ENCODE peak calls at places on chromosomes 16 and 17, in seven cellular contexts. One of them, this sample, is unnamed.

GRCh38 chr16:19304670-19305240 is 19.2 kb downstream of the CLEC19A start:
- DNase-seq in heart left ventricle: no peak
- DNase-seq in H1: no peak
- DNase-seq in cardiac muscle cell: no peak
- DNase-seq in AG09309: no peak
- DNase-seq in left lung: no peak
- DNase-seq in left ventricle myocardium inferior: no peak
- DNase-seq in this sample: no peak

GRCh38 chr16:87806608-87807546 is 41.1 kb upstream of the KLHDC4 start:
- DNase-seq in left lung: peak; percentile 58
- DNase-seq in H1: peak; percentile 61
- DNase-seq in cardiac muscle cell: peak; percentile 88
- DNase-seq in heart left ventricle: peak; percentile 51
- DNase-seq in left ventricle myocardium inferior: peak; percentile 58
- DNase-seq in AG09309: peak; percentile 76
- DNase-seq in this sample: no peak

GRCh38 chr16:11913425-11914079 is 2.2 kb downstream of the GSPT1 start:
- DNase-seq in cardiac muscle cell: peak; percentile 7
- DNase-seq in left ventricle myocardium inferior: no peak
- DNase-seq in left lung: no peak
- DNase-seq in AG09309: no peak
- DNase-seq in heart left ventricle: no peak
- DNase-seq in H1: no peak
- DNase-seq in this sample: no peak

GRCh38 chr17:53462393-53462811 is 360.3 kb upstream of the KIF2B start:
- DNase-seq in left ventricle myocardium inferior: no peak
- DNase-seq in AG09309: no peak
- DNase-seq in heart left ventricle: no peak
- DNase-seq in cardiac muscle cell: peak; percentile 67
- DNase-seq in left lung: no peak
- DNase-seq in H1: no peak
- DNase-seq in this sample: peak; percentile 80

GRCh38 chr17:62189377-62189776 is 124.3 kb upstream of the MED13 start:
- DNase-seq in AG09309: no peak
- DNase-seq in cardiac muscle cell: no peak
- DNase-seq in heart left ventricle: no peak
- DNase-seq in left lung: no peak
- DNase-seq in H1: no peak
- DNase-seq in left ventricle myocardium inferior: no peak
- DNase-seq in this sample: no peak

GRCh38 chr16:4521971-4522623 is 16.5 kb downstream of the CDIP1 start:
- DNase-seq in cardiac muscle cell: peak; percentile 33
- DNase-seq in heart left ventricle: no peak
- DNase-seq in H1: peak; percentile 62
- DNase-seq in left lung: no peak
- DNase-seq in AG09309: no peak
- DNase-seq in left ventricle myocardium inferior: peak; percentile 41
- DNase-seq in this sample: no peak

GRCh38 chr16:68506331-68507053 is 32.6 kb upstream of the ZFP90 start:
- DNase-seq in H1: no peak
- DNase-seq in left lung: no peak
- DNase-seq in cardiac muscle cell: no peak
- DNase-seq in AG09309: no peak
- DNase-seq in heart left ventricle: no peak
- DNase-seq in left ventricle myocardium inferior: no peak
- DNase-seq in this sample: no peak

GRCh38 chr17:60354223-60354622 is 37.7 kb downstream of the USP32 start:
- DNase-seq in cardiac muscle cell: peak; percentile 91
- DNase-seq in AG09309: peak; percentile 64
- DNase-seq in left lung: no peak
- DNase-seq in H1: no peak
- DNase-seq in left ventricle myocardium inferior: no peak
- DNase-seq in heart left ventricle: no peak
- DNase-seq in this sample: no peak

GRCh38 chr16:80775450-80775849 is 28.9 kb downstream of the CDYL2 start:
- DNase-seq in AG09309: no peak
- DNase-seq in heart left ventricle: no peak
- DNase-seq in left lung: no peak
- DNase-seq in H1: no peak
- DNase-seq in cardiac muscle cell: no peak
- DNase-seq in left ventricle myocardium inferior: no peak
- DNase-seq in this sample: no peak

GRCh38 chr16:27251561-27252205 is 16.9 kb downstream of the NSMCE1 start:
- DNase-seq in H1: no peak
- DNase-seq in heart left ventricle: no peak
- DNase-seq in cardiac muscle cell: no peak
- DNase-seq in left lung: no peak
- DNase-seq in left ventricle myocardium inferior: no peak
- DNase-seq in AG09309: no peak
- DNase-seq in this sample: no peak

GRCh38 chr17:81457917-81458555 is 54.6 kb downstream of the ACTG1 start:
- DNase-seq in left ventricle myocardium inferior: no peak
- DNase-seq in H1: no peak
- DNase-seq in AG09309: no peak
- DNase-seq in left lung: no peak
- DNase-seq in cardiac muscle cell: no peak
- DNase-seq in heart left ventricle: no peak
- DNase-seq in this sample: no peak

DNA sequence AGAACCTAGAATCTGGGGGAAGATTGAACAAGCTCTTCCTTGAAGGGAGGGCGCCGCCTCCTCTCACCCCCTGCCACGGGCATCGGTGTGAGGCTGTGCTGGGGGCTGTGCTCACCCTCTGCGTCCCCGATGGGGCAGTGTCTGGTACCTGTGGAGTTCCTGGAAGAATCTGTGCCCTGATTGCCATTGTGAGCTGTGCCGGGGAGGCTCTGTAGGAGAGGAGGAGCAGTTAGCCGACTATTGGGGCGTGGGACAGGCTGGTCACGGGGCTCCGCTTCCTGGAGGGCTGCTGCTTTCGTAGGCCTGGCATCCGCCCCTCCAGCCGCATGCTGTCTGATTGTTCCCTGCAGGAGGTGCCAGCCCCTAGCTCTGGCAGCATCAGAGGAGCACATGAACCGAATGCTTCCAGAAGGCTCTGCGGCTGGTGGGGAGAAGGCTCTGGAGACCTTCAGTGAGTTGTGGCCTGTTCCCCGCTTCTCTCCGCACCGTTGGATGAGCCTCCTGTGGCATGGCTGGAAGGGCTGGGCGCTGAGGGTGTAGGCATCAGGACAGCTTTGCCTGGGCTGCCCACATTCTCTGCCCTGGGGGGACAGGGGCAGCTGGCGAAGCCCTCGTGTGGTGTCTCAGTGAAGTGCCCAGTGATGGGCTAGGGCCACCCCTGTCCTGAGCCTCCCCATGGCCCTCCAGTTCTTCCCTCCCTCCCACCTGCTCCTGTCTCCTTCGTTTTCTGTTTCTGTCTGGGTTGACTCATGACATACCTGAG is 86.9 kb downstream of the SEC14L1 start:
- DNase-seq in left lung: no peak
- DNase-seq in AG09309: no peak
- DNase-seq in heart left ventricle: no peak
- DNase-seq in H1: no peak
- DNase-seq in cardiac muscle cell: no peak
- DNase-seq in left ventricle myocardium inferior: no peak
- DNase-seq in this sample: no peak
- H3K4me3 ChIP-seq in left lung: no peak overlapping the region
- H3K4me3 ChIP-seq in AG09309: no peak overlapping the region
- H3K4me3 ChIP-seq in heart left ventricle: peak overlapping the region; percentile 20
- H3K4me3 ChIP-seq in H1: no peak overlapping the region
- H3K4me3 ChIP-seq in cardiac muscle cell: no peak overlapping the region
- H3K4me3 ChIP-seq in left ventricle myocardium inferior: peak overlapping the region; percentile 23
- H3K4me3 ChIP-seq in this sample: no peak overlapping the region

GRCh38 chr17:79803421-79803996 is 6.6 kb upstream of the CBX8 start:
- DNase-seq in AG09309: no peak
- DNase-seq in left ventricle myocardium inferior: no peak
- DNase-seq in H1: no peak
- DNase-seq in heart left ventricle: no peak
- DNase-seq in cardiac muscle cell: no peak
- DNase-seq in left lung: no peak
- DNase-seq in this sample: no peak

GRCh38 chr17:79802736-79803420 is 6.0 kb upstream of the CBX8 start:
- DNase-seq in left ventricle myocardium inferior: no peak
- DNase-seq in AG09309: no peak
- DNase-seq in heart left ventricle: no peak
- DNase-seq in cardiac muscle cell: no peak
- DNase-seq in H1: peak; percentile 58
- DNase-seq in left lung: no peak
- DNase-seq in this sample: no peak

GRCh38 chr17:79804856-79805696 is 8.2 kb upstream of the CBX8 start:
- DNase-seq in left ventricle myocardium inferior: no peak
- DNase-seq in cardiac muscle cell: no peak
- DNase-seq in left lung: no peak
- DNase-seq in AG09309: no peak
- DNase-seq in H1: no peak
- DNase-seq in heart left ventricle: no peak
- DNase-seq in this sample: no peak

GRCh38 chr17:79802039-79802735 is 5.3 kb upstream of the CBX8 start:
- DNase-seq in cardiac muscle cell: no peak
- DNase-seq in AG09309: no peak
- DNase-seq in left lung: no peak
- DNase-seq in left ventricle myocardium inferior: no peak
- DNase-seq in H1: peak; percentile 49
- DNase-seq in heart left ventricle: no peak
- DNase-seq in this sample: no peak

GRCh38 chr17:79803997-79804855 is 7.3 kb upstream of the CBX8 start:
- DNase-seq in left ventricle myocardium inferior: no peak
- DNase-seq in H1: peak; percentile 70
- DNase-seq in AG09309: no peak
- DNase-seq in heart left ventricle: no peak
- DNase-seq in left lung: no peak
- DNase-seq in cardiac muscle cell: no peak
- DNase-seq in this sample: no peak
- TF ChIP-seq CTCF in left ventricle myocardium inferior: no peak
- TF ChIP-seq CTCF in H1: no peak
- TF ChIP-seq CTCF in AG09309: no peak
- TF ChIP-seq CTCF in heart left ventricle: no peak
- TF ChIP-seq CTCF in left lung: no peak
- TF ChIP-seq CTCF in cardiac muscle cell: no peak
- TF ChIP-seq CTCF in this sample: no peak

GRCh38 chr16:72844225-72844920 is 203.6 kb downstream of the ZFHX3 start:
- DNase-seq in heart left ventricle: no peak
- DNase-seq in AG09309: no peak
- DNase-seq in cardiac muscle cell: no peak
- DNase-seq in H1: no peak
- DNase-seq in left ventricle myocardium inferior: no peak
- DNase-seq in left lung: no peak
- DNase-seq in this sample: no peak
- H3K4me3 ChIP-seq in heart left ventricle: no peak overlapping the region
- H3K4me3 ChIP-seq in AG09309: no peak overlapping the region
- H3K4me3 ChIP-seq in cardiac muscle cell: no peak overlapping the region
- H3K4me3 ChIP-seq in H1: no peak overlapping the region
- H3K4me3 ChIP-seq in left ventricle myocardium inferior: no peak overlapping the region
- H3K4me3 ChIP-seq in left lung: no peak overlapping the region
- H3K4me3 ChIP-seq in this sample: no peak overlapping the region

DNA sequence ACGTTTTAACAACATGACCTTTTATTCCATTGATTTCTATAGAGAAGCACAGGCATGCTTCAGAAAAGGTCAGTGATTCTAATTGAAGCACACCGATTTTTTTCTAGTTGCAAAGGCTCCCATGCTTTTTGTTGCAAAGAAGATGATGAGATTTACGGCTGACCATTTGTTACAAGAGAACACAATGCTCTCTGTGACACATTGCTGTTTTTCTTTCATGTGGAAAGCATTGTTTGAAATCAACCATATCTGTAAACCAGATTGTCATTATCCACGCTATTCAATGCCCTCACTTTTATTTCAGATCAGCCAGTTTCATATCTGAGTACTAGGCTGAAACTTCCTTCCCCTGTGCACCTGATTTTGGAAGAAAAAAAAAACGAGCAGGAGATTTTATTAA is 99.9 kb downstream of the NLK start:
- DNase-seq in heart left ventricle: no peak
- DNase-seq in AG09309: no peak
- DNase-seq in cardiac muscle cell: no peak
- DNase-seq in left lung: no peak
- DNase-seq in H1: no peak
- DNase-seq in left ventricle myocardium inferior: no peak
- DNase-seq in this sample: no peak
- TF ChIP-seq CTCF in heart left ventricle: no peak
- TF ChIP-seq CTCF in AG09309: no peak
- TF ChIP-seq CTCF in cardiac muscle cell: no peak
- TF ChIP-seq CTCF in left lung: no peak
- TF ChIP-seq CTCF in H1: no peak
- TF ChIP-seq CTCF in left ventricle myocardium inferior: no peak
- TF ChIP-seq CTCF in this sample: no peak

GRCh38 chr17:45143767-45144198 is 4.5 kb upstream of the HEXIM1 start:
- DNase-seq in AG09309: peak; percentile 56
- DNase-seq in heart left ventricle: peak; percentile 91
- DNase-seq in H1: no peak
- DNase-seq in cardiac muscle cell: peak; percentile 97
- DNase-seq in left ventricle myocardium inferior: peak; percentile 92
- DNase-seq in left lung: peak; percentile 85
- DNase-seq in this sample: no peak

GRCh38 chr17:45146166-45146565 is 2.1 kb upstream of the HEXIM1 start:
- DNase-seq in H1: no peak
- DNase-seq in left lung: peak; percentile 33
- DNase-seq in heart left ventricle: no peak
- DNase-seq in cardiac muscle cell: no peak
- DNase-seq in left ventricle myocardium inferior: peak; percentile 10
- DNase-seq in AG09309: no peak
- DNase-seq in this sample: no peak

GRCh38 chr17:45143101-45143670 is 5.1 kb upstream of the HEXIM1 start:
- DNase-seq in cardiac muscle cell: no peak
- DNase-seq in heart left ventricle: no peak
- DNase-seq in left lung: no peak
- DNase-seq in left ventricle myocardium inferior: peak; percentile 15
- DNase-seq in AG09309: no peak
- DNase-seq in H1: no peak
- DNase-seq in this sample: no peak

GRCh38 chr17:45145035-45145389 is 3.3 kb upstream of the HEXIM1 start:
- DNase-seq in cardiac muscle cell: no peak
- DNase-seq in left ventricle myocardium inferior: peak; percentile 19
- DNase-seq in H1: no peak
- DNase-seq in heart left ventricle: no peak
- DNase-seq in left lung: no peak
- DNase-seq in AG09309: no peak
- DNase-seq in this sample: no peak

GRCh38 chr17:45144199-45145034 is 3.9 kb upstream of the HEXIM1 start:
- DNase-seq in heart left ventricle: peak; percentile 59
- DNase-seq in cardiac muscle cell: peak; percentile 75
- DNase-seq in left lung: no peak
- DNase-seq in H1: peak; percentile 83
- DNase-seq in AG09309: no peak
- DNase-seq in left ventricle myocardium inferior: peak; percentile 66
- DNase-seq in this sample: no peak
- H3K4me3 ChIP-seq in heart left ventricle: peak overlapping the region; percentile 56
- H3K4me3 ChIP-seq in cardiac muscle cell: no peak overlapping the region
- H3K4me3 ChIP-seq in left lung: peak overlapping the region; percentile 46
- H3K4me3 ChIP-seq in H1: peak overlapping the region; percentile 44
- H3K4me3 ChIP-seq in AG09309: peak overlapping the region; percentile 49
- H3K4me3 ChIP-seq in left ventricle myocardium inferior: peak overlapping the region; percentile 66
- H3K4me3 ChIP-seq in this sample: peak overlapping the region; percentile 41

DNA sequence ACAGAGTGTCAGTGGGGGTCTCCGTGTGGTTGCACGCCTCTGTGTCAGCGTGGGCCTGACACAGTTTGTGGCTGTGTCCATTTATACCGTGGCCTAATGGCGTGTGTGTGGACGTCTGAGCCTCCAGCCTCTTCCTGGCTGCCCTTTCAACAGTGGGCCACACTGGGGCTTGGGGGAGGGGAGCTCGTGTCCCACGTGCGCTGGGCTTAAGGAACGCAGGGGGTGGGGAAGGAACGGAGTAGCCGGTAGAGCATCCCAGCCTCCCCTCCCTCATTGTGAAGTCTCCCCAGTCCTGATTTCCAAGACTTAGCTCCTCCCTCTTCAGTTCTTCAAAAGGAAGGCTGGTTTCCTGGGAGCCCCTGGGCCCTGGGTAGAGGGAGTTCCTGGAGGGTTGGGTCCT is 9.5 kb upstream of the HES7 start:
- DNase-seq in left lung: no peak
- DNase-seq in heart left ventricle: no peak
- DNase-seq in H1: peak; percentile 67
- DNase-seq in AG09309: no peak
- DNase-seq in left ventricle myocardium inferior: no peak
- DNase-seq in cardiac muscle cell: no peak
- DNase-seq in this sample: no peak
- TF ChIP-seq CTCF in left lung: no peak
- TF ChIP-seq CTCF in heart left ventricle: no peak
- TF ChIP-seq CTCF in H1: no peak
- TF ChIP-seq CTCF in AG09309: no peak
- TF ChIP-seq CTCF in left ventricle myocardium inferior: no peak
- TF ChIP-seq CTCF in cardiac muscle cell: no peak
- TF ChIP-seq CTCF in this sample: no peak

This sample was measured in epithelial cell of proximal tubule.